ENCODE peak calls at places on chromosome 20, in four cellular contexts. One of them, this sample, is unnamed. For H3K27me3 and H3K4me1, the result is how much of the 10 kb centered on the place peaks cover.

GRCh38 chr20:53408728-53409157 is 184.9 kb downstream of the ZNF217 start:
- DNase-seq in esophagus muscularis mucosa: no peak
- DNase-seq in body of pancreas: no peak
- DNase-seq in ovary: no peak
- DNase-seq in this sample: no peak

GRCh38 chr20:63942250-63943006 is 13.8 kb downstream of the UCKL1 start:
- DNase-seq in esophagus muscularis mucosa: no peak
- DNase-seq in body of pancreas: peak
- DNase-seq in ovary: peak
- DNase-seq in this sample: peak

GRCh38 chr20:48928832-48929725 is 7.6 kb downstream of the ARFGEF2 start:
- DNase-seq in esophagus muscularis mucosa: no peak
- DNase-seq in body of pancreas: no peak
- DNase-seq in ovary: no peak
- DNase-seq in this sample: no peak

GRCh38 chr20:31943052-31943471 is 8.8 kb downstream of the PDRG1 start:
- DNase-seq in esophagus muscularis mucosa: no peak
- DNase-seq in body of pancreas: peak
- DNase-seq in ovary: peak
- DNase-seq in this sample: peak

GRCh38 chr20:31440012-31440659 is at the start of gene DEFB123:
- DNase-seq in esophagus muscularis mucosa: no peak
- DNase-seq in body of pancreas: no peak
- DNase-seq in ovary: no peak
- DNase-seq in this sample: no peak

GRCh38 chr20:11711214-11711613 is 206.5 kb upstream of the BTBD3 start:
- DNase-seq in esophagus muscularis mucosa: no peak
- DNase-seq in body of pancreas: no peak
- DNase-seq in ovary: no peak
- DNase-seq in this sample: no peak

GRCh38 chr20:13644010-13644409 is 5.3 kb upstream of the TASP1 start:
- DNase-seq in esophagus muscularis mucosa: no peak
- DNase-seq in body of pancreas: no peak
- DNase-seq in ovary: no peak
- DNase-seq in this sample: peak

GRCh38 chr20:41476013-41476441 is 109.4 kb upstream of the EMILIN3 start:
- DNase-seq in esophagus muscularis mucosa: no peak
- DNase-seq in body of pancreas: peak
- DNase-seq in ovary: no peak
- DNase-seq in this sample: peak

GRCh38 chr20:32149566-32150170 is 40.2 kb downstream of the TM9SF4 start:
- DNase-seq in esophagus muscularis mucosa: no peak
- DNase-seq in body of pancreas: no peak
- DNase-seq in ovary: peak
- DNase-seq in this sample: no peak

GRCh38 chr20:50256577-50256976 is 65.9 kb downstream of the CEBPB start:
- DNase-seq in esophagus muscularis mucosa: no peak
- DNase-seq in body of pancreas: no peak
- DNase-seq in ovary: no peak
- DNase-seq in this sample: no peak

GRCh38 chr20:4946585-4947378 is 54.5 kb downstream of the SLC23A2 start:
- DNase-seq in esophagus muscularis mucosa: no peak
- DNase-seq in body of pancreas: no peak
- DNase-seq in ovary: no peak
- DNase-seq in this sample: no peak

GRCh38 chr20:33333616-33334015 is 50.6 kb downstream of the BPIFB1 start:
- DNase-seq in esophagus muscularis mucosa: no peak
- DNase-seq in body of pancreas: no peak
- DNase-seq in ovary: no peak
- DNase-seq in this sample: no peak

GRCh38 chr20:1832634-1833033 is 62.6 kb upstream of the SIRPA start:
- DNase-seq in esophagus muscularis mucosa: no peak
- DNase-seq in body of pancreas: no peak
- DNase-seq in ovary: no peak
- DNase-seq in this sample: peak

GRCh38 chr20:56698749-56699148 is 69.6 kb downstream of the TFAP2C start:
- DNase-seq in esophagus muscularis mucosa: no peak
- DNase-seq in body of pancreas: no peak
- DNase-seq in ovary: no peak
- DNase-seq in this sample: no peak

GRCh38 chr20:33600414-33600813 is 61.7 kb upstream of the C20orf144 start:
- DNase-seq in esophagus muscularis mucosa: no peak
- DNase-seq in body of pancreas: no peak
- DNase-seq in ovary: no peak
- DNase-seq in this sample: no peak

GRCh38 chr20:47544240-47544639 is 42.6 kb downstream of the NCOA3 start:
- DNase-seq in esophagus muscularis mucosa: no peak
- DNase-seq in body of pancreas: no peak
- DNase-seq in ovary: no peak
- DNase-seq in this sample: no peak

GRCh38 chr20:52619101-52619500 is 353.1 kb upstream of the TSHZ2 start:
- DNase-seq in esophagus muscularis mucosa: no peak
- DNase-seq in body of pancreas: no peak
- DNase-seq in ovary: no peak
- DNase-seq in this sample: no peak

GRCh38 chr20:24995741-24996448 is 3.3 kb upstream of the APMAP start:
- DNase-seq in esophagus muscularis mucosa: no peak
- DNase-seq in body of pancreas: no peak
- DNase-seq in ovary: no peak
- DNase-seq in this sample: no peak

GRCh38 chr20:61536671-61537070 is 284.6 kb downstream of the CDH4 start:
- DNase-seq in esophagus muscularis mucosa: no peak
- DNase-seq in body of pancreas: no peak
- DNase-seq in ovary: no peak
- DNase-seq in this sample: no peak

GRCh38 chr20:1937316-1937976 is 42.2 kb downstream of the SIRPA start:
- DNase-seq in esophagus muscularis mucosa: no peak
- DNase-seq in body of pancreas: no peak
- DNase-seq in ovary: no peak
- DNase-seq in this sample: no peak

GRCh38 chr20:45440891-45441685 is 25.1 kb downstream of the PIGT start:
- DNase-seq in esophagus muscularis mucosa: no peak
- DNase-seq in body of pancreas: no peak
- DNase-seq in ovary: no peak
- DNase-seq in this sample: no peak

GRCh38 chr20:50366270-50367103 is 143.7 kb upstream of the PTPN1 start:
- DNase-seq in esophagus muscularis mucosa: no peak
- DNase-seq in body of pancreas: peak
- DNase-seq in ovary: peak
- DNase-seq in this sample: no peak

GRCh38 chr20:5353624-5354496 is 37.1 kb upstream of the PROKR2 start:
- DNase-seq in esophagus muscularis mucosa: no peak
- DNase-seq in body of pancreas: no peak
- DNase-seq in ovary: no peak
- DNase-seq in this sample: no peak

GRCh38 chr20:7702141-7702540 is 238.1 kb downstream of the HAO1 start:
- DNase-seq in esophagus muscularis mucosa: no peak
- DNase-seq in body of pancreas: no peak
- DNase-seq in ovary: no peak
- DNase-seq in this sample: peak

GRCh38 chr20:13910492-13910891 is 79.9 kb downstream of the SEL1L2 start:
- DNase-seq in esophagus muscularis mucosa: no peak
- DNase-seq in body of pancreas: no peak
- DNase-seq in ovary: no peak
- DNase-seq in this sample: no peak

GRCh38 chr20:40578961-40579360 is 110.1 kb downstream of the MAFB start:
- DNase-seq in esophagus muscularis mucosa: no peak
- DNase-seq in body of pancreas: no peak
- DNase-seq in ovary: no peak
- DNase-seq in this sample: peak

GRCh38 chr20:33373735-33374605 is 27.3 kb downstream of the CDK5RAP1 start:
- DNase-seq in esophagus muscularis mucosa: no peak
- DNase-seq in body of pancreas: peak
- DNase-seq in ovary: no peak
- DNase-seq in this sample: peak

GRCh38 chr20:62633571-62634329 is 8.6 kb upstream of the SLCO4A1 start:
- DNase-seq in esophagus muscularis mucosa: no peak
- DNase-seq in body of pancreas: no peak
- DNase-seq in ovary: no peak
- DNase-seq in this sample: peak

GRCh38 chr20:62632575-62632974 is 9.7 kb upstream of the SLCO4A1 start:
- DNase-seq in esophagus muscularis mucosa: no peak
- DNase-seq in body of pancreas: no peak
- DNase-seq in ovary: no peak
- DNase-seq in this sample: no peak

GRCh38 chr20:62629864-62630470 is 12.3 kb upstream of the SLCO4A1 start:
- DNase-seq in esophagus muscularis mucosa: no peak
- DNase-seq in body of pancreas: no peak
- DNase-seq in ovary: peak
- DNase-seq in this sample: no peak

GRCh38 chr20:62634330-62634967 is 7.9 kb upstream of the SLCO4A1 start:
- DNase-seq in esophagus muscularis mucosa: no peak
- DNase-seq in body of pancreas: no peak
- DNase-seq in ovary: no peak
- DNase-seq in this sample: no peak

DNA sequence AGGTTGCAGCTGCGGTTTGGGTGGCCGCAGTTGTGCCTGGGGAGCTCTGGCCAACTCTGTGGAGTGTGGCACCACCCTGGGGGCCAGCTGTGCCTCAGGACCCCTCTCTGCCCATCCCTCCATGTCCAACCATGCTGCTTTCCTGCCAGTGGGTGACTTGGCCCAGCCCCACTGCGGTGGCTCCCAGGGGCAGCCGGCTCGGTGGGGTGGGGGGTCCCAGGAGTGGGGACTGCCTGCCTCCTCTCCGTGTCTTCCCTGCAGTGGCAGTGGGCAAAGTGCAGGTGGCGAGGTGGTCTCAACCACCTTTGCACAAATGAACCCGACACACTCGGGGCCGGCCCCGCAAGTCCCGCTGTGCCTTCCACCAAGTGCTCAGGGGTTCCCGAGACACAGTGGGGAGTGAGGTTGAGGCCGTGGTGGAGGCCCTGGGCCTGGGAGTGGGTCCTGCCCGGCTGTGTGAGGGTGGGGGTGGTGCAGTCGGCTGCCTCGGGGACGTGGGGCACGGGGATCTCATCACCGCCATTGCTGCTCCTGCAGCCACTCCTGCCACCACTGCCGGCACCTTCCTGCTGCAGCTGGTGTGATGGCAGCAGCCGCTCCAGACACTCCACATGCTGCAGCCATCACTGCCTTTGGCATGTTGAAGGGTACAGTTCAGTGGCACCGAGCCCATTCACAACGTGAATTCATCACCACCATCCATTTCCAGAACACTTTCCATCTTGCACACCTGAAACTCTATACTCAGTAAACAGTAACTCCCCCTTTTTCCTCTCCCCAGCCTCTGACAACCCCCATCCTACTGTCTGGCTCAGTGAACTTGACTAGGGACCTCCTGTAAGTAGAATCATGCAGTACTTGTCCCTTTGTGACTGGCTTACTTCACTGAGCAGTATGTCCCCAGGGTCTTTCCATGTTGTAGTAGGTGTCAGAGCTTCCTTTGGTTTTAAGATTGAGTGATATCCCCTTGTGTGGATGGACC is 10.7 kb upstream of the SLCO4A1 start:
- DNase-seq in esophagus muscularis mucosa: no peak
- DNase-seq in body of pancreas: no peak
- DNase-seq in ovary: no peak
- DNase-seq in this sample: no peak
- H3K27me3 ChIP-seq in esophagus muscularis mucosa: under half
- H3K27me3 ChIP-seq in body of pancreas: under half
- H3K27me3 ChIP-seq in ovary: under half
- H3K27me3 ChIP-seq in this sample: under half

DNA sequence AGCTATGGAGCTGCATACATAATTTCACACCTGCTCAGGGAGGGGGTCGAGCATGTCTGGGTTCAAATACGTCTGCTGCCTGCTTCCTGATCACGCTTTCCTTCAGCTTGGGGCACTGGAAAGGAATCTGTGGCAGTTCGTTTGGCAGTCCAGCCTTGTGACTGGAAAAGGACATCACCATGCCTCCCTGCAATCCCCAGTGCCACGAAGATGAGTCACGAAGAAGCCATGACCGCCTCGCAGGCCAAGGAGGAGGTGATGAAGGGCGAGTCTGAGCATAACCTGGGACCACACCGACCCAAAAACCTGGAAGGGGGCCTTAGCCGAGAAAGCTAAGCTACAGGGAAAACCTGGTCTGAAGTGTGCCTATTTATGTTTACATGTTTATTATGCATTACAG is 13.1 kb downstream of the JAG1 start:
- DNase-seq in esophagus muscularis mucosa: no peak
- DNase-seq in body of pancreas: no peak
- DNase-seq in ovary: no peak
- DNase-seq in this sample: no peak
- H3K4me1 ChIP-seq in esophagus muscularis mucosa: under half
- H3K4me1 ChIP-seq in body of pancreas: half or more
- H3K4me1 ChIP-seq in ovary: under half
- H3K4me1 ChIP-seq in this sample: half or more

DNA sequence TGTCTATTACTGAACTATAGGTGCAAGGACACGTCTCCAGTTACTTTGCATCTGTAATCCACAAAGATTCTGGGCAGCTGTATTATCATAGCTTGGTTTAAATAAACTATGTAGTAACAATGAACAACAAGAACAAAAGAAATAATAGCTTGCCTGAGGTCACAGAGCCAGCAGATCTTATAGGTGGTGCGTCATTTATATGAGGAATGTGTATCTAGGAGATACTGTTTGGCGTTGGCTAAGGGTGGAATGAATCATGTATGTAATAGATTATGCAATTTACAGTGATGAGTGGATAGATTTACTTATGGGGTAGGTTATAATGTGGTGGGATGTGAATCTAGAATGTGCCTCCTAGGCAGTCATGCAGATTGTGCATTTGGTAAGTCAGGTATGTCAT is 42.8 kb downstream of the HNF4A start:
- DNase-seq in esophagus muscularis mucosa: no peak
- DNase-seq in body of pancreas: no peak
- DNase-seq in ovary: no peak
- DNase-seq in this sample: peak
- H3K27ac ChIP-seq in esophagus muscularis mucosa: no peak
- H3K27ac ChIP-seq in body of pancreas: no peak
- H3K27ac ChIP-seq in ovary: no peak
- H3K27ac ChIP-seq in this sample: no peak

DNA sequence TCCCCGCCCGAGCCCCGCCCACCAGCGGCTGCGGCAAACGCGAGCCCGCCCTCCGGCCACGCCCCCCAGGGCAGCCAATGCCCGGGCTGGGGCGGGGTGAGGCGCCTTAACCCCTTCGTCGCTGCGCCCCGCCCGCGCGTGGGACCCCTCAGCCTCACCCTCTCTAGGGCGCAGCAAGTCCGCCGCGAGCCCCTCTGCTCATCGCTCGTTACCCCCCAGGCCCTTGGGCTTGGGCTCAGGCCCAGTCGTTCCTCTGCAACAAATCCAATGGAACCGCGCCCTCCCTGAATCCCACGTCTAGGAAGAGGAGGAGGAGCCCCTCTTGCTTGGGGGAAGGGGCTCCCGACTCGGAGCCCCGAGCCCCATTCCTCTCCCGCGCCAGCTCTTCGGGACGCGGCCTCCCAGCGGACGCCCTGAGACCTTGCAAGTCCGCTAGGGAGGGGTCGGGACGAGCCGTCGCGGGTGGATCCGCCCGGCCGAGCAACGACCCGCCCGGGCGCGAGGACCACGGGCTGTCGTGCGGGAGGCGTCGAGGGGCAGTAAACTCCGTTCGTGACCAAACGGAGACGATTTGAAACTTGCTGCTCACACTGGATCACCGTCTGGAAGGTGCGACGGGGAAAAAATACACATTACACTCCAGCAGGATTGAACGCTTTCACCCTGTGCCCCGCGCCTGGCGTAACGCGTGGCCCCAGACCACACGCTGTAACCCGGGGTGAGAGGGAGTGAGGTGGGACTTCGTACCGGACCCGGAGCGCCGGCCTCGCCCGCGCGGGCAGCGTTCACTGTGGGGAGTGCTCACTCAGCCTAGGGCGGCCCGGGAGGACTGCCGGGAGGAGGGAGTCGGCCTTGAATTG is 463 bp upstream of the LZTS3 start:
- DNase-seq in esophagus muscularis mucosa: no peak
- DNase-seq in body of pancreas: peak
- DNase-seq in ovary: peak
- DNase-seq in this sample: peak
- H3K27me3 ChIP-seq in esophagus muscularis mucosa: under half
- H3K27me3 ChIP-seq in body of pancreas: under half
- H3K27me3 ChIP-seq in ovary: under half
- H3K27me3 ChIP-seq in this sample: under half

This sample was measured in cardiac muscle cell.